ENCODE peak calls at places on chromosomes 16 and 17, in five cellular contexts. W is A549; X is activated gamma-delta T cell treated with Interleukin-2 at 50 U/mL for 16 hours; K is heart right ventricle; H is activated CD4-positive, alpha-beta T cell treated with anti-CD3 and anti-CD28 coated beads, Interleukin-2, amount 50 U/mL, for 48 hours. O is an unnamed sample.

GRCh38 chr17:79843917-79844815 is 4.9 kb upstream of the CBX4 start:
- DNase-seq in W (peak), X (no peak), K (peak), H (no peak), O (no peak)

GRCh38 chr17:50289268-50289667 is 15.0 kb downstream of the TMEM92 start:
- DNase-seq in W (no peak), X (no peak), K (no peak), H (no peak), O (no peak)

GRCh38 chr17:75623386-75623785 is 9.8 kb upstream of the SMIM5 start:
- DNase-seq in W (no peak), X (no peak), K (no peak), H (no peak), O (no peak)

GRCh38 chr17:77708936-77709335 is 249.6 kb upstream of the TNRC6C start:
- DNase-seq in W (no peak), X (no peak), K (no peak), H (no peak), O (no peak)

GRCh38 chr17:42000399-42001076 is 16.7 kb downstream of the DNAJC7 start:
- DNase-seq in W (no peak), X (no peak), K (no peak), H (no peak), O (no peak)

GRCh38 chr17:81031571-81032550 is 3.1 kb upstream of the BAIAP2 start:
- DNase-seq in W (no peak), X (no peak), K (no peak), H (no peak), O (no peak)

GRCh38 chr17:29369831-29370735 is 20.1 kb upstream of the TAOK1 start:
- DNase-seq in W (peak), X (peak), K (peak), H (peak), O (peak)

GRCh38 chr16:56767018-56767417 is 37.1 kb downstream of the NUP93 start:
- DNase-seq in W (no peak), X (no peak), K (no peak), H (no peak), O (no peak)

GRCh38 chr17:82331345-82331939 is 2.1 kb downstream of the SECTM1 start:
- DNase-seq in W (no peak), X (no peak), K (no peak), H (no peak), O (no peak)

GRCh38 chr16:24915019-24915418 is 69.3 kb downstream of the SLC5A11 start:
- DNase-seq in W (no peak), X (no peak), K (no peak), H (no peak), O (no peak)

GRCh38 chr17:2815781-2816185 is 19.5 kb downstream of the RAP1GAP2 start:
- DNase-seq in W (no peak), X (no peak), K (no peak), H (no peak), O (no peak)

GRCh38 chr16:16073884-16074781 is 124.7 kb downstream of the ABCC1 start:
- DNase-seq in W (peak), X (no peak), K (no peak), H (no peak), O (no peak)

GRCh38 chr16:1102921-1103648 is 7.0 kb upstream of the C1QTNF8 start:
- DNase-seq in W (no peak), X (peak), K (peak), H (peak), O (no peak)

O was measured in HCT116.